ENCODE peak calls at places on chromosomes 12 and 14, in eight cellular contexts. One of them, this sample, is unnamed.

GRCh38 chr14:52790011-52790755 is 1.2 kb downstream of the GNPNAT1 start:
- DNase-seq in HFF-Myc: no peak
- DNase-seq in heart left ventricle: no peak
- DNase-seq in Caco-2: peak
- DNase-seq in left ventricle myocardium inferior: no peak
- DNase-seq in AG10803: no peak
- DNase-seq in foreskin fibroblast: no peak
- DNase-seq in fibroblast of mammary gland: no peak
- DNase-seq in this sample: no peak

GRCh38 chr14:42994001-42994736 is 1387.5 kb downstream of the LRFN5 start:
- DNase-seq in HFF-Myc: peak
- DNase-seq in heart left ventricle: no peak
- DNase-seq in AG10803: no peak
- DNase-seq in foreskin fibroblast: peak
- DNase-seq in fibroblast of mammary gland: peak
- DNase-seq in Caco-2: no peak
- DNase-seq in left ventricle myocardium inferior: no peak
- DNase-seq in this sample: no peak

GRCh38 chr14:22797017-22797917 is 18.0 kb downstream of the SLC7A7 start:
- DNase-seq in foreskin fibroblast: no peak
- DNase-seq in left ventricle myocardium inferior: no peak
- DNase-seq in AG10803: no peak
- DNase-seq in fibroblast of mammary gland: no peak
- DNase-seq in Caco-2: no peak
- DNase-seq in heart left ventricle: no peak
- DNase-seq in HFF-Myc: no peak
- DNase-seq in this sample: no peak

GRCh38 chr12:14239350-14239934 is 126.0 kb upstream of the ATF7IP start:
- DNase-seq in foreskin fibroblast: peak
- DNase-seq in HFF-Myc: no peak
- DNase-seq in heart left ventricle: no peak
- DNase-seq in AG10803: peak
- DNase-seq in fibroblast of mammary gland: peak
- DNase-seq in Caco-2: peak
- DNase-seq in left ventricle myocardium inferior: no peak
- DNase-seq in this sample: no peak

GRCh38 chr12:4001869-4002268 is 128.7 kb upstream of the PARP11 start:
- DNase-seq in foreskin fibroblast: no peak
- DNase-seq in fibroblast of mammary gland: no peak
- DNase-seq in heart left ventricle: no peak
- DNase-seq in left ventricle myocardium inferior: no peak
- DNase-seq in AG10803: no peak
- DNase-seq in Caco-2: no peak
- DNase-seq in HFF-Myc: peak
- DNase-seq in this sample: no peak

GRCh38 chr14:76203086-76204001 is 51.6 kb downstream of the GPATCH2L start:
- DNase-seq in heart left ventricle: no peak
- DNase-seq in AG10803: peak
- DNase-seq in left ventricle myocardium inferior: no peak
- DNase-seq in HFF-Myc: peak
- DNase-seq in Caco-2: no peak
- DNase-seq in foreskin fibroblast: peak
- DNase-seq in fibroblast of mammary gland: peak
- DNase-seq in this sample: peak

GRCh38 chr12:15152864-15153263 is 68.4 kb downstream of the RERG start:
- DNase-seq in left ventricle myocardium inferior: no peak
- DNase-seq in fibroblast of mammary gland: peak
- DNase-seq in foreskin fibroblast: peak
- DNase-seq in AG10803: peak
- DNase-seq in Caco-2: no peak
- DNase-seq in HFF-Myc: no peak
- DNase-seq in heart left ventricle: no peak
- DNase-seq in this sample: no peak

GRCh38 chr12:28865776-28866175 is 283.3 kb upstream of the FAR2 start:
- DNase-seq in heart left ventricle: no peak
- DNase-seq in Caco-2: no peak
- DNase-seq in left ventricle myocardium inferior: no peak
- DNase-seq in foreskin fibroblast: no peak
- DNase-seq in fibroblast of mammary gland: peak
- DNase-seq in AG10803: no peak
- DNase-seq in HFF-Myc: no peak
- DNase-seq in this sample: no peak

GRCh38 chr12:116628989-116629388 is 69.8 kb downstream of the MAP1LC3B2 start:
- DNase-seq in AG10803: no peak
- DNase-seq in fibroblast of mammary gland: no peak
- DNase-seq in HFF-Myc: no peak
- DNase-seq in heart left ventricle: no peak
- DNase-seq in left ventricle myocardium inferior: no peak
- DNase-seq in foreskin fibroblast: no peak
- DNase-seq in Caco-2: no peak
- DNase-seq in this sample: no peak

GRCh38 chr14:61460853-61461611 is 139.7 kb downstream of the PRKCH start:
- DNase-seq in left ventricle myocardium inferior: no peak
- DNase-seq in fibroblast of mammary gland: peak
- DNase-seq in heart left ventricle: no peak
- DNase-seq in HFF-Myc: no peak
- DNase-seq in Caco-2: no peak
- DNase-seq in AG10803: no peak
- DNase-seq in foreskin fibroblast: no peak
- DNase-seq in this sample: no peak

GRCh38 chr14:39023939-39024871 is 78.8 kb downstream of the SEC23A start:
- DNase-seq in left ventricle myocardium inferior: no peak
- DNase-seq in fibroblast of mammary gland: no peak
- DNase-seq in Caco-2: peak
- DNase-seq in heart left ventricle: no peak
- DNase-seq in HFF-Myc: no peak
- DNase-seq in foreskin fibroblast: no peak
- DNase-seq in AG10803: no peak
- DNase-seq in this sample: no peak

DNA sequence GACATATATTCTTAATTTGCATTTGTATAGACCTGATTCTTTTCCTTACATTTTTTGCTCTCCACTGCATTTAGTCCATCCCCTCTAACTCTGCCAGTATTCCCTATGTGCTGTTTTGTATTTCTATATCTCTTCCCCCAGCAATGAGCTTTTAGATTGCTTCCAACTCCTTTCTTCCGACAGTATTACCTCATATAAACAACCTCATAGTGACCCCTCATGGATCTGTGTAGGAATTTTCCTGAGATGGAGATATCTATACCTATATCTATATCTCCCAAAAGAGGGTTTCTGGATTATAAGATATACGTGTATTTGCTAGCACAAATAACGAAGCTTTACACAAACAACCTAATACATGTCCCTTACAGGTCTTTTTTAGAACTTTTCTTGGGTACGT is 161.9 kb downstream of the CRADD start:
- DNase-seq in foreskin fibroblast: no peak
- DNase-seq in left ventricle myocardium inferior: no peak
- DNase-seq in fibroblast of mammary gland: no peak
- DNase-seq in HFF-Myc: no peak
- DNase-seq in heart left ventricle: no peak
- DNase-seq in Caco-2: no peak
- DNase-seq in AG10803: no peak
- DNase-seq in this sample: no peak
- TF ChIP-seq CTCF in foreskin fibroblast: no peak
- TF ChIP-seq CTCF in left ventricle myocardium inferior: no peak
- TF ChIP-seq CTCF in fibroblast of mammary gland: no peak
- TF ChIP-seq CTCF in HFF-Myc: no peak
- TF ChIP-seq CTCF in heart left ventricle: no peak
- TF ChIP-seq CTCF in Caco-2: no peak
- TF ChIP-seq CTCF in AG10803: no peak
- TF ChIP-seq CTCF in this sample: no peak

DNA sequence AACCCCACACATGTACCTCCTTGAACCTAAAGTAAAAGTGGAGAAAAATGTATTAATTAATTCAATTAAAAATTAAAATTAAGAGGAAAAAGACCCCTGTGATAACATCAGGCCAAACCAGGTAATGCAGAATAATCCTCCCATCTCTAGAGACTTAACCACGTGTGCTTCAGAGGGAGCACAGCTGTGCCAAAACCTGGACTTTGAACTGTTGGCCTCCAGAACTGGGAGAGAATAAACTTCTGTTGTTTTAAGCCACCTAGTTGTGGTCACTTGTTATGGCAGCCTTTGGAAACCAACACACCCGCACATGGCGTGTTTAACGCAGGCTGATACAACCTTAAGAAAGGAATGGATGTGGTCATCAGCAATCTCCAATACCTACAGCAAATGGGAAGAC is 23.8 kb downstream of the OAS2 start:
- DNase-seq in heart left ventricle: no peak
- DNase-seq in AG10803: no peak
- DNase-seq in foreskin fibroblast: no peak
- DNase-seq in Caco-2: peak
- DNase-seq in left ventricle myocardium inferior: no peak
- DNase-seq in HFF-Myc: no peak
- DNase-seq in fibroblast of mammary gland: no peak
- DNase-seq in this sample: no peak
- TF ChIP-seq CTCF in heart left ventricle: no peak
- TF ChIP-seq CTCF in AG10803: no peak
- TF ChIP-seq CTCF in foreskin fibroblast: no peak
- TF ChIP-seq CTCF in Caco-2: no peak
- TF ChIP-seq CTCF in left ventricle myocardium inferior: no peak
- TF ChIP-seq CTCF in HFF-Myc: no peak
- TF ChIP-seq CTCF in fibroblast of mammary gland: peak
- TF ChIP-seq CTCF in this sample: no peak

GRCh38 chr12:6582959-6583358 is 14.9 kb upstream of the NOP2 start:
- DNase-seq in HFF-Myc: no peak
- DNase-seq in Caco-2: no peak
- DNase-seq in heart left ventricle: no peak
- DNase-seq in fibroblast of mammary gland: no peak
- DNase-seq in foreskin fibroblast: no peak
- DNase-seq in AG10803: no peak
- DNase-seq in left ventricle myocardium inferior: no peak
- DNase-seq in this sample: no peak

GRCh38 chr12:6584293-6584692 is 16.2 kb upstream of the NOP2 start:
- DNase-seq in fibroblast of mammary gland: peak
- DNase-seq in Caco-2: no peak
- DNase-seq in foreskin fibroblast: no peak
- DNase-seq in left ventricle myocardium inferior: no peak
- DNase-seq in heart left ventricle: no peak
- DNase-seq in HFF-Myc: no peak
- DNase-seq in AG10803: no peak
- DNase-seq in this sample: no peak

GRCh38 chr12:6582196-6582595 is 14.1 kb upstream of the NOP2 start:
- DNase-seq in foreskin fibroblast: no peak
- DNase-seq in HFF-Myc: no peak
- DNase-seq in fibroblast of mammary gland: no peak
- DNase-seq in heart left ventricle: no peak
- DNase-seq in Caco-2: peak
- DNase-seq in left ventricle myocardium inferior: no peak
- DNase-seq in AG10803: no peak
- DNase-seq in this sample: no peak
- TF ChIP-seq CTCF in foreskin fibroblast: no peak
- TF ChIP-seq CTCF in HFF-Myc: peak
- TF ChIP-seq CTCF in fibroblast of mammary gland: peak
- TF ChIP-seq CTCF in heart left ventricle: no peak
- TF ChIP-seq CTCF in Caco-2: peak
- TF ChIP-seq CTCF in left ventricle myocardium inferior: peak
- TF ChIP-seq CTCF in AG10803: no peak
- TF ChIP-seq CTCF in this sample: peak

DNA sequence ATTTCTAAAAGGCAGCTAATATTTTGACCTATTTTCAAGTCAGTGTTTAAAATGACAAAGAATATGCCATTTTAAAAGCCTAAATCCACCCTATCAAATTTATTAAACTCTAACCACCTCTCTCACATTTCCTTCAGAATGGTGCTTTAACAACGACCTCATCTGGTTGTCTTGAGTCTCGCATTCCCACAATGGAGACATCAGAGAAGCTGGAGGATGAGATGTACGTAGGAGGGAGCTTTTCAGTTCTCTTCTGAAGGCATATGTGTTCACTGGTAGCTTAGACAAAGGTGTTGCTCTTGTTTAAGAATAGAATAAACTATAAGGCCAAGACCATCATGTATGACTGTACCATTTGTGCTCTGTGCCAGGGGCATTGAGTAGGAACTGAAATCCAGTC is 82.9 kb downstream of the BCL2L14 start:
- DNase-seq in left ventricle myocardium inferior: no peak
- DNase-seq in AG10803: no peak
- DNase-seq in fibroblast of mammary gland: no peak
- DNase-seq in HFF-Myc: no peak
- DNase-seq in foreskin fibroblast: no peak
- DNase-seq in heart left ventricle: no peak
- DNase-seq in Caco-2: no peak
- DNase-seq in this sample: no peak
- TF ChIP-seq CTCF in left ventricle myocardium inferior: no peak
- TF ChIP-seq CTCF in AG10803: no peak
- TF ChIP-seq CTCF in fibroblast of mammary gland: no peak
- TF ChIP-seq CTCF in HFF-Myc: no peak
- TF ChIP-seq CTCF in foreskin fibroblast: no peak
- TF ChIP-seq CTCF in heart left ventricle: no peak
- TF ChIP-seq CTCF in Caco-2: no peak
- TF ChIP-seq CTCF in this sample: no peak

GRCh38 chr14:102295301-102295700 is 9.7 kb downstream of the MOK start:
- DNase-seq in AG10803: peak
- DNase-seq in fibroblast of mammary gland: peak
- DNase-seq in left ventricle myocardium inferior: no peak
- DNase-seq in heart left ventricle: no peak
- DNase-seq in foreskin fibroblast: no peak
- DNase-seq in HFF-Myc: no peak
- DNase-seq in Caco-2: no peak
- DNase-seq in this sample: no peak
- TF ChIP-seq CTCF in AG10803: peak
- TF ChIP-seq CTCF in fibroblast of mammary gland: peak
- TF ChIP-seq CTCF in left ventricle myocardium inferior: peak
- TF ChIP-seq CTCF in heart left ventricle: no peak
- TF ChIP-seq CTCF in foreskin fibroblast: peak
- TF ChIP-seq CTCF in HFF-Myc: peak
- TF ChIP-seq CTCF in Caco-2: peak
- TF ChIP-seq CTCF in this sample: peak

This sample was measured in AG09309.